ENCODE peak calls at places on chromosomes 13 and 19, in four cellular contexts. X, Z, G and D are unnamed samples. For H3K27me3, the result is how much of the 10 kb centered on the place peaks cover.

GRCh38 chr19:16462757-16463250 is 9.0 kb downstream of the EPS15L1 start:
- DNase-seq in X (no peak), G (no peak), Z (no peak), D (no peak)

GRCh38 chr19:42295831-42296525 is 6.0 kb upstream of the PRR19 start:
- DNase-seq in Z (peak), G (peak), X (peak), D (peak)

GRCh38 chr13:112345826-112346172 is 30.4 kb upstream of the SPACA7 start:
- DNase-seq in G (no peak), Z (no peak), X (no peak), D (no peak)

GRCh38 chr13:29454931-29455481 is 140.5 kb downstream of the SLC7A1 start:
- DNase-seq in X (no peak), G (peak), Z (peak), D (peak)

GRCh38 chr13:26965976-26966375 is 205.4 kb upstream of the GPR12 start:
- DNase-seq in X (no peak), G (peak), Z (peak), D (peak)

GRCh38 chr13:89407357-89407756 is 1736.2 kb downstream of the SLITRK5 start:
- DNase-seq in X (no peak), Z (no peak), G (no peak), D (no peak)

GRCh38 chr13:76214001-76214400 is 577.9 kb downstream of the LMO7 start:
- DNase-seq in Z (no peak), X (no peak), G (no peak), D (no peak)

GRCh38 chr13:27329210-27329609 is 58.6 kb downstream of the RASL11A start:
- DNase-seq in Z (no peak), G (no peak), X (no peak), D (no peak)

GRCh38 chr19:54390942-54391577 is 24.2 kb upstream of the TTYH1 start:
- DNase-seq in Z (peak), X (peak), G (peak), D (peak)
- H3K27me3 ChIP-seq in Z (under half), X (half or more), G (half or more), D (under half)

GRCh38 chr19:17496337-17496997 is 15.0 kb upstream of the PGLS start:
- DNase-seq in Z (peak), G (peak), X (peak), D (peak)
- H3K27me3 ChIP-seq in Z (under half), G (under half), X (under half), D (under half)

DNA sequence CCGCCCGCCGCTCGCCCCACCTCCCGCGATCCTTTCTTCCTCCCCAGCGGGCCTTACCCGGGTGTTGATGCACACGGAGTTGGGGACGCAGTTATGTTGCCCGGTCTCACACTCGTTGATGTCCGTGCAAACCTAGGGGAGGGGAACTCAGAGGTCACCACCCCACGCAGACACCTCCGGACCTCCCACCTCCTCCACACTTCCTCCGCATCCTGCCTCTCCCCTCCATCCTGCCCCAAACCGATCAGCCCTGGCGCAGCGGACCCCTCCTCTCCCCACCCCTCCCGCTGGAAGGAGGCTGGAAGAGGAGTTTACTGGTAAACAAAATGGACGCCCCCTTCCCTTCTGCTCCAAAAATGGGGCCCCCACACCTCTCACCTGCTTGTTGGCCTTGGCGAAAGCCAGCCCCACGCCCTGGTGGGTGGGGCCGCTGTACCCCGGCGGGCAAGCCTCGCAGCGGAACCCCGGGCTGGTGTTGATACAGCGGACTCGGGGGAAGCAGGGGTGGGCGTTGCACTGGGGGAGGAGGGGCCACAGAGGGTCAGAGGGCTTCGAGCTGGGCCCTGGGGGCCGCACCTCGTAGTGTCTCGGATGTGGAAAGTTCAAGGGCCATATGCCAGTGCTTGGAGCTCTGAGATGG is 2.2 kb downstream of the COMP start:
- DNase-seq in Z (no peak), X (no peak), G (no peak), D (no peak)
- H3K27me3 ChIP-seq in Z (under half), X (half or more), G (half or more), D (under half)

GRCh38 chr19:6588508-6589345 is 2.2 kb downstream of the CD70 start:
- DNase-seq in Z (no peak), G (no peak), X (no peak), D (peak)
- H3K27me3 ChIP-seq in Z (under half), G (half or more), X (half or more), D (under half)

DNA sequence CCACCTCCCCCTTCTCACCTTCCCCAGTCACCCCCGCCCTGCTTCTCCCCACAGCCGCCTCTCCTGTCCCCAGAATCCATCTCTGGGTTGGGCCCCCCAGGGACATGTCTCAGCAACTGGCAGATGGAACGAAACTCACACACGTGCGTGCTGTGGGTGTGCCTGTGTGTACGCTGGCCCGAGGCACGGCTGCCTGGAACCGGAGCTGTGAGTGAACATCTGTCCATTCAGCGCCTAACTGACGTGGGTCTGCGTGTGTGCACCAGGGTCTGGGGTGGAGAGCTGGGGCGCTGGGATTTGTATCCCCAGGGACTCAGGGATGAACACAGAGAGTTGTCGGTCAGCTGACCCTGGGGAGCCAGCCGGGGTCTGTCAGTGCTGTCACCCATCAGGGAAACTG is 752 bp upstream of the HAS1 start:
- DNase-seq in Z (no peak), G (no peak), X (no peak), D (no peak)
- H3K27me3 ChIP-seq in Z (under half), G (half or more), X (half or more), D (half or more)

DNA sequence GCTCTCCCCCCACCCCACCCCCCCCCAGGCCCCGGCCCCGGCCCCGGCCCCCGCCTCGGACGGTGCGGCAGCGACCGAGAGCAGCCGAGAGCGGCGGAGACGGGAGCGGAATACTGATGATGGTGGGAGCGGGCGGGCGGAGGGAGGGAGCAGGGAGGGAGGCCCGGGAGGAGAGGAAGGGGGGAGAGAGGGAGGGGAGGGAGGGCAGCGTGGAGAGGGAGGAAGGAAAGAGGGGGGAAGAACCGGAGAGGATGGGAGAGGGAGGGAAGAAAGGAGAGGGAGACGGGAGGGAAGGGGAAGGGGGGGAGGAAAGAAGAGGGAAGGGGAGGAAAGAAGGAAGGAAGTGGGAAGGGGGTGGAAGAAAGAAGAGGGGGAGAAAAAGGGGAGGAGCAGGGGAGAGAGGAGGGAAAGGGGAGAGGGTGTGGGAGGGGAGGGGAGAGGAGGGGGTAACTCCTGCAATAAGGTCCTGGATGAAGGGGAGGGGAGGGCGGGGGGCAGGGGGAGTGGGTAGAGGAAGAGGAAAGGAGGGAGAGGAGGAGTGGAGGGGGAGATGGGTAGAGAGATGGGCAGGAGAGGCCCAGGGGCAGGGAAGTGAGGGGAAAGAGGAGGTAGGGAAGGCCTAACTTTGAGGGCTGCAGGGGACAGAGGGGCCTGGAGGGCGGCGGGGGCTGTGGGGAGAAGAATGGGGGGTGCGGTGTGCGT is at the start of gene LRRC4B:
- DNase-seq in X (peak), Z (no peak), G (no peak), D (peak)
- H3K27me3 ChIP-seq in X (under half), Z (under half), G (under half), D (under half)

DNA sequence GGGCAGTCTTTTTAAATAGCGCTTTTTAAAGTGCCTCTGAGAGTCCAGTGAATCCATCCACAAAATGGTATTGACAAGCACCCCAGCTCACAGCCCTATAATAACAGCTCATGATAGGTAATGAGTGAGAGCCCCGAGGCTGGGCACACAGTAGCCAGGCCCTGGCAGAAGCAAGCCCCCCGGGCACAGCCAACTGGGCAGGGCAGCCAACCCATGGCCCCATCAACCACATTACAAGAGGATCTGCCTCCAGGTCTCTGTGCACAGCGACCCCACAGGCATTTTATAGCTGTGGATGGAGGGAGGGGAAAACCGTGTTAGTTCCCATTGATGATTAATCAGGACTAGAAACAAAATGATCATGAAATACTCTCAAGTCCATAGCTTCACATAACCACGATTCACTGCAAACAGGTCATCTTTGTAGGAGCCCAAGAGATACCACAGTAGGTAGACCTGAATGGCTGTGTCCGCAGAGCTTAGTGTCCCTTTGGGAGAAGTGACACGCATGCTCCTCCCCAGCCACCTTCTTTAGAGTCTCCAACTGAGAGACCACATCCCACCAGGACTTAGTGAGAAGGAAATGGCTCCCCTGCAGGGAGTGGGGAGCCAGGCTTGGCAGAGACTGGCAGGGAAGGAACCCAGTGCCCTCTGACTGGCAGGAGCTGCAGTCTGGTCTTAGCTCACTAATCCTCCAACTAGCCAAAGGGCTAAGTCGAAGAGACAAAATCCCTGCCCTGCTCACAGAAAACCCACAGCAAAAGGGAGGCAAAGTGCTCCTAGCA is 4.3 kb upstream of the VSTM2B start:
- DNase-seq in G (no peak), X (no peak), Z (no peak), D (no peak)
- H3K27me3 ChIP-seq in G (under half), X (under half), Z (under half), D (half or more)